ENCODE peak calls at places on chromosome 22, in five cellular contexts. Z is HCT116, H is K562, C is H1, N is SK-N-SH. I is an unnamed sample.
A peak's percentile ranks its signal among the peaks of the same experiment; 100 is the strongest.

GRCh38 chr22:17734197-17734596 is 40.1 kb downstream of the BID start:
- DNase-seq in Z (no peak), H (no peak), C (no peak), N (no peak), I (no peak)

GRCh38 chr22:22422629-22423112 is 85.9 kb downstream of the ZNF280B start:
- DNase-seq in Z (peak; percentile 56), H (peak; percentile 85), C (peak; percentile 21), N (peak; percentile 49), I (peak; percentile 62)

GRCh38 chr22:37892566-37893338 is 13.3 kb upstream of the MICALL1 start:
- DNase-seq in Z (no peak), H (no peak), C (no peak), N (no peak), I (no peak)

GRCh38 chr22:40203568-40203967 is 25.8 kb downstream of the TNRC6B start:
- DNase-seq in Z (no peak), H (no peak), C (no peak), N (no peak), I (no peak)

GRCh38 chr22:31753005-31753633 is 700 bp upstream of the DEPDC5 start:
- DNase-seq in Z (no peak), H (peak; percentile 40), C (no peak), N (peak; percentile 77), I (no peak)

GRCh38 chr22:17307566-17307965 is 61.7 kb upstream of the CECR2 start:
- DNase-seq in Z (no peak), H (no peak), C (no peak), N (no peak), I (no peak)

GRCh38 chr22:38078046-38078840 is 5.7 kb downstream of the SLC16A8 start:
- DNase-seq in Z (no peak), H (no peak), C (no peak), N (peak; percentile 1), I (no peak)

GRCh38 chr22:31346733-31347250 is 646 bp upstream of the PATZ1 start:
- DNase-seq in Z (no peak), H (peak; percentile 57), C (no peak), N (peak; percentile 83), I (peak; percentile 44)

GRCh38 chr22:47401976-47402770 is 639.7 kb downstream of the TBC1D22A start:
- DNase-seq in Z (no peak), H (no peak), C (no peak), N (no peak), I (no peak)

GRCh38 chr22:27317961-27318360 is 483.6 kb downstream of the MN1 start:
- DNase-seq in Z (no peak), H (no peak), C (no peak), N (no peak), I (no peak)

GRCh38 chr22:38461414-38462081 is 6.3 kb upstream of the KDELR3 start:
- DNase-seq in Z (peak; percentile 82), H (peak; percentile 72), C (peak; percentile 69), N (peak; percentile 84), I (peak; percentile 64)

GRCh38 chr22:33002035-33002434 is 56.1 kb downstream of the SYN3 start:
- DNase-seq in Z (no peak), H (no peak), C (no peak), N (no peak), I (no peak)

GRCh38 chr22:36454916-36455570 is 26.4 kb downstream of the TXN2 start:
- DNase-seq in Z (peak; percentile 80), H (peak; percentile 93), C (peak; percentile 91), N (peak; percentile 96), I (peak; percentile 65)

GRCh38 chr22:20258584-20259335 is 9.4 kb downstream of the RTN4R start:
- DNase-seq in Z (no peak), H (peak; percentile 98), C (no peak), N (peak; percentile 50), I (no peak)

GRCh38 chr22:31347251-31348008 is 1.3 kb upstream of the PATZ1 start:
- DNase-seq in Z (peak; percentile 50), H (no peak), C (no peak), N (peak; percentile 73), I (peak; percentile 33)

GRCh38 chr22:50502628-50503474 is 4.7 kb downstream of the LMF2 start:
- DNase-seq in Z (no peak), H (no peak), C (no peak), N (no peak), I (no peak)

GRCh38 chr22:18968011-18968749 is 32.1 kb upstream of the PRODH start:
- DNase-seq in Z (no peak), H (peak; percentile 94), C (no peak), N (no peak), I (no peak)

GRCh38 chr22:17905445-17905844 is 118.9 kb downstream of the MICAL3 start:
- DNase-seq in Z (no peak), H (no peak), C (no peak), N (no peak), I (no peak)

GRCh38 chr22:39900306-39901227 is at the start of gene GRAP2:
- DNase-seq in Z (no peak), H (no peak), C (no peak), N (no peak), I (no peak)

GRCh38 chr22:36612458-36612857 is 83.5 kb upstream of the EIF3D start:
- DNase-seq in Z (no peak), H (no peak), C (no peak), N (no peak), I (no peak)

GRCh38 chr22:41830174-41830573 is 2.7 kb upstream of the SREBF2 start:
- DNase-seq in Z (no peak), H (no peak), C (no peak), N (no peak), I (no peak)

GRCh38 chr22:19215360-19215759 is 36.8 kb upstream of the SLC25A1 start:
- DNase-seq in Z (no peak), H (no peak), C (no peak), N (no peak), I (no peak)

GRCh38 chr22:33492210-33492651 is 428.0 kb downstream of the LARGE1 start:
- DNase-seq in Z (no peak), H (no peak), C (no peak), N (peak; percentile 30), I (no peak)

GRCh38 chr22:38051900-38052862 is 5.0 kb upstream of the PICK1 start:
- DNase-seq in Z (peak; percentile 63), H (peak; percentile 78), C (peak; percentile 81), N (peak; percentile 84), I (peak; percentile 68)

GRCh38 chr22:34761111-34761510 is 304.8 kb upstream of the ISX start:
- DNase-seq in Z (no peak), H (no peak), C (no peak), N (no peak), I (no peak)

GRCh38 chr22:47374273-47374771 is 611.9 kb downstream of the TBC1D22A start:
- DNase-seq in Z (no peak), H (no peak), C (no peak), N (no peak), I (no peak)

GRCh38 chr22:50016988-50017700 is 4.6 kb upstream of the IL17REL start:
- DNase-seq in Z (no peak), H (no peak), C (no peak), N (peak; percentile 27), I (no peak)

GRCh38 chr22:32991353-32992115 is 66.6 kb downstream of the SYN3 start:
- DNase-seq in Z (no peak), H (no peak), C (no peak), N (peak; percentile 49), I (no peak)

GRCh38 chr22:40123387-40123786 is 54.3 kb upstream of the TNRC6B start:
- DNase-seq in Z (no peak), H (peak; percentile 11), C (no peak), N (peak; percentile 17), I (no peak)

GRCh38 chr22:17315310-17315709 is 54.0 kb upstream of the CECR2 start:
- DNase-seq in Z (no peak), H (no peak), C (no peak), N (no peak), I (no peak)

GRCh38 chr22:36714110-36714509 is 10.6 kb upstream of the CACNG2 start:
- DNase-seq in Z (no peak), H (no peak), C (no peak), N (no peak), I (no peak)

GRCh38 chr22:43554259-43554636 is 142.4 kb downstream of the MPPED1 start:
- DNase-seq in Z (no peak), H (no peak), C (no peak), N (no peak), I (no peak)

GRCh38 chr22:27300661-27301285 is 500.8 kb downstream of the MN1 start:
- DNase-seq in Z (no peak), H (no peak), C (no peak), N (no peak), I (no peak)

GRCh38 chr22:47850644-47851151 is 1088.2 kb downstream of the TBC1D22A start:
- DNase-seq in Z (no peak), H (no peak), C (no peak), N (no peak), I (peak; percentile 9)

GRCh38 chr22:22614065-22614464 is 30.3 kb upstream of the GGTLC2 start:
- DNase-seq in Z (no peak), H (no peak), C (no peak), N (no peak), I (no peak)

GRCh38 chr22:29912605-29913398 is 29.8 kb downstream of the MTMR3 start:
- DNase-seq in Z (no peak), H (no peak), C (no peak), N (no peak), I (peak; percentile 12)
- TF ChIP-seq JUND in Z (no peak), H (no peak), C (no peak), N (peak; percentile 78), I (no peak)

GRCh38 chr22:25758316-25758715 is 16.3 kb downstream of the MYO18B start:
- DNase-seq in Z (no peak), H (no peak), C (no peak), N (no peak), I (no peak)
- TF ChIP-seq JUND in Z (no peak), H (no peak), C (no peak), N (no peak), I (no peak)

GRCh38 chr22:44827666-44828065 is 75.3 kb downstream of the ARHGAP8 start:
- DNase-seq in Z (no peak), H (no peak), C (no peak), N (no peak), I (no peak)

GRCh38 chr22:44825310-44826150 is 73.2 kb downstream of the ARHGAP8 start:
- DNase-seq in Z (no peak), H (no peak), C (no peak), N (peak; percentile 67), I (no peak)

GRCh38 chr22:44824271-44824670 is 71.9 kb downstream of the ARHGAP8 start:
- DNase-seq in Z (no peak), H (no peak), C (no peak), N (no peak), I (no peak)

GRCh38 chr22:44831885-44832284 is 79.5 kb downstream of the ARHGAP8 start:
- DNase-seq in Z (no peak), H (no peak), C (no peak), N (no peak), I (no peak)

GRCh38 chr22:44828193-44828592 is 75.8 kb downstream of the ARHGAP8 start:
- DNase-seq in Z (no peak), H (peak; percentile 75), C (no peak), N (peak; percentile 87), I (no peak)
- TF ChIP-seq JUND in Z (no peak), H (no peak), C (no peak), N (no peak), I (no peak)

DNA sequence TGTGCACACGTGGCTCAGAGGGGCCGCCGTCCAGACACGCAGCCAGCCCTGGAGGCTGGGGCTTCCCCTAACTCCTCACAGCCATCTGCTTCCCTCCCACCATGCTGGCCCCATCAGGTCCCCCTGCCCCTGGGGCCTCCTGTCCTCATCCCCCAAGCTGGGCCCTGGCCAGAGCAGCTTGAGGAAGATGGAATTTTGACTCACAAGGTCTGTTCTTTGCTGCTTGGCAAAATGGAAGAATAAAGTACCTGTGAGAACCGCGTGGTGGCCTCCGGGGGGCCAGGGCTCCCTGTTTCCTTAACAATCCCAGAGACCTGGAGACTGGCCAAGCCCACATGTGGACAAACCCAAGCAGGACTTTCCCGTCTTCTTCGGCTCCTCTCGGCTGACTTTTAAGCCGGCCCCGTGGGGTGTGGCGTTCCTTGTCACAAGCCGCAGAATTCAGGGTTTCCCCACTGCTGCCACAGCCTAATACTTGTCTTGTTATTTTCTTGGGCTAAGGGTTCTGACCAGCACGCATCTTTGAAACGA is 872.8 kb downstream of the BRD1 start:
- DNase-seq in Z (no peak), H (peak; percentile 13), C (no peak), N (no peak), I (no peak)
- TF ChIP-seq JUND in Z (no peak), H (no peak), C (no peak), N (no peak), I (no peak)